ENCODE peak calls at places on chromosomes 7 and 10, in nine cellular contexts. N is T-helper 2 cell; E is CD8-positive, alpha-beta memory T cell; P is tibial artery; A is stimulated activated CD8-positive, alpha-beta memory T cell treated with anti-CD3 and anti-CD28 coated beads, Interleukin-4, amount 100 ng/mL, for 24 hours; B is upper lobe of left lung; T is frontal cortex; O is fibroblast of pulmonary artery; X is effector memory CD8-positive, alpha-beta T cell. G is an unnamed sample.

GRCh38 chr10:89209718-89210117 is 2.6 kb upstream of the CH25H start:
- DNase-seq in N (no peak), E (no peak), P (no peak), A (no peak), B (no peak), T (no peak), O (no peak), X (no peak), G (no peak)

GRCh38 chr10:78250313-78251040 is 216.8 kb downstream of the RPS24 start:
- DNase-seq in N (peak), E (no peak), P (no peak), A (no peak), B (no peak), T (no peak), O (no peak), X (no peak), G (peak)

GRCh38 chr7:130883928-130884327 is 149.9 kb upstream of the KLF14 start:
- DNase-seq in N (no peak), E (no peak), P (no peak), A (no peak), B (no peak), T (no peak), O (no peak), X (no peak), G (no peak)

GRCh38 chr7:151017953-151018420 is 6.3 kb downstream of the ATG9B start:
- DNase-seq in N (peak), E (peak), P (peak), A (peak), B (peak), T (peak), O (peak), X (peak), G (no peak)

GRCh38 chr7:70134029-70134445 is 535.8 kb downstream of the AUTS2 start:
- DNase-seq in N (no peak), E (no peak), P (no peak), A (no peak), B (no peak), T (no peak), O (no peak), X (no peak), G (no peak)

GRCh38 chr7:34162676-34163075 is 257.3 kb downstream of the BMPER start:
- DNase-seq in N (no peak), E (no peak), P (no peak), A (no peak), B (no peak), T (no peak), O (no peak), X (no peak), G (no peak)

GRCh38 chr7:106664343-106664742 is 3.4 kb upstream of the CCDC71L start:
- DNase-seq in N (no peak), E (no peak), P (no peak), A (no peak), B (no peak), T (no peak), O (no peak), X (no peak), G (no peak)

GRCh38 chr10:72913287-72913686 is 19.7 kb downstream of the OIT3 start:
- DNase-seq in N (no peak), E (no peak), P (no peak), A (no peak), B (no peak), T (no peak), O (no peak), X (no peak), G (no peak)

GRCh38 chr7:158080899-158081445 is 506.7 kb downstream of the PTPRN2 start:
- DNase-seq in N (no peak), E (no peak), P (no peak), A (no peak), B (no peak), T (no peak), O (no peak), X (no peak), G (no peak)

GRCh38 chr7:92404170-92404614 is 43.1 kb upstream of the GATAD1 start:
- DNase-seq in N (peak), E (peak), P (no peak), A (peak), B (no peak), T (no peak), O (peak), X (peak), G (no peak)

G was measured in CD14-positive monocyte.